ENCODE peak calls at places on chromosomes 1 and 21, in seven cellular contexts. N, U, S, A, R, B and E are unnamed samples.

GRCh38 chr1:109206324-109206723 is 7.4 kb upstream of the SARS1 start:
- DNase-seq in N (no peak), U (no peak), S (no peak), A (no peak), R (no peak), B (no peak), E (no peak)

GRCh38 chr1:54863267-54863665 is 23.7 kb downstream of the DHCR24 start:
- DNase-seq in N (no peak), U (no peak), S (no peak), A (no peak), R (no peak), B (no peak), E (no peak)

GRCh38 chr1:8077602-8078001 is 51.5 kb upstream of the ERRFI1 start:
- DNase-seq in N (no peak), U (no peak), S (no peak), A (peak; percentile 62), R (no peak), B (no peak), E (no peak)

GRCh38 chr1:199279872-199280649 is 641.2 kb downstream of the PTPRC start:
- DNase-seq in N (no peak), U (no peak), S (peak; percentile 39), A (no peak), R (no peak), B (no peak), E (no peak)

GRCh38 chr1:163107655-163108054 is 38.5 kb downstream of the RGS4 start:
- DNase-seq in N (no peak), U (no peak), S (no peak), A (no peak), R (no peak), B (no peak), E (no peak)

GRCh38 chr1:31297273-31298247 is 728 bp downstream of the ZCCHC17 start:
- DNase-seq in N (no peak), U (no peak), S (peak; percentile 12), A (peak; percentile 61), R (no peak), B (no peak), E (no peak)

GRCh38 chr1:33441088-33441745 is 10.3 kb upstream of the PHC2 start:
- DNase-seq in N (no peak), U (no peak), S (no peak), A (no peak), R (no peak), B (no peak), E (no peak)

GRCh38 chr1:224696891-224697765 is 81.0 kb downstream of the CNIH3 start:
- DNase-seq in N (no peak), U (no peak), S (no peak), A (no peak), R (no peak), B (no peak), E (no peak)

GRCh38 chr1:5992814-5993552 is 758 bp upstream of the NPHP4 start:
- DNase-seq in N (peak; percentile 47), U (peak; percentile 32), S (peak; percentile 42), A (no peak), R (no peak), B (peak; percentile 56), E (no peak)

GRCh38 chr1:68145418-68146126 is 86.8 kb downstream of the WLS start:
- DNase-seq in N (no peak), U (no peak), S (no peak), A (no peak), R (no peak), B (peak; percentile 55), E (peak; percentile 67)

GRCh38 chr1:70764747-70765146 is 282.9 kb downstream of the PTGER3 start:
- DNase-seq in N (no peak), U (no peak), S (peak; percentile 36), A (no peak), R (no peak), B (no peak), E (no peak)

GRCh38 chr1:12402844-12403243 is 173.0 kb downstream of the VPS13D start:
- DNase-seq in N (no peak), U (no peak), S (no peak), A (no peak), R (no peak), B (no peak), E (no peak)

GRCh38 chr1:111989531-111990025 is at the start of gene KCND3:
- DNase-seq in N (peak; percentile 50), U (peak; percentile 45), S (peak; percentile 27), A (no peak), R (no peak), B (peak; percentile 76), E (no peak)

GRCh38 chr1:230068952-230069684 is 2.1 kb downstream of the GALNT2 start:
- DNase-seq in N (no peak), U (no peak), S (peak; percentile 56), A (no peak), R (no peak), B (no peak), E (peak; percentile 45)

GRCh38 chr1:19400875-19401854 is 84.2 kb downstream of the CAPZB start:
- DNase-seq in N (no peak), U (no peak), S (no peak), A (no peak), R (no peak), B (no peak), E (no peak)

DNA sequence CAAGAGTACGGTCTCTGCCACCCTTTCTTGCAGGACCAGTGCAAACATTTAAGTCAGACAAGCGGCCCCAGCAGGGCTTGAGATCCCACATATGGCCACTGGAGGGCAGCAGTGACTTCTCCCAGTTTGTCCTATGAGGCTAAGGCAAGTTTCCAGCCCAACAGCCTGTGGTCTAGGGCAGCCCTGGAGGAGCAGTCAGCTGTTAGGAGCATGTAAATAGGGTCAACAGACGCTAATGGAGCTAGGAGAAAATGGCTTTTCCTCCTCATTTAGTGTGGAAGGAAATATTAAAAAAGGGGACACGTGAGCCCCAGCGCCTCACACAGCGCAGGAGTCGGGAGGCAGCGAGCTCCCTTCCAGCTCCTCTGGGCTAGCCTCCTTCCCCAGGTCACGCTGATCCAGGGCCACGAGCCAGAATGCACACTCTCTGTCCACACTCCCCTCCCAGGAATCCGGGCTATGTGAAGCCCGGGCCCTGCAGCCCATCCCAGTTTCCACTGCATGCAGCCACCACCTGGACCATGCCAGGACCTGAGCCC is 95.6 kb downstream of the LAMC2 start:
- DNase-seq in N (peak; percentile 88), U (peak; percentile 88), S (peak; percentile 91), A (peak; percentile 92), R (peak; percentile 65), B (peak; percentile 96), E (peak; percentile 85)
- H3K4me1 ChIP-seq in N (peaks cover 44% of the 10 kb centered on the region), U (peaks cover 24% of the 10 kb centered on the region), S (peaks cover 22% of the 10 kb centered on the region), A (peaks cover 12% of the 10 kb centered on the region), R (no peaks in the 10 kb centered on the region), B (peaks cover 25% of the 10 kb centered on the region), E (no peaks in the 10 kb centered on the region)

DNA sequence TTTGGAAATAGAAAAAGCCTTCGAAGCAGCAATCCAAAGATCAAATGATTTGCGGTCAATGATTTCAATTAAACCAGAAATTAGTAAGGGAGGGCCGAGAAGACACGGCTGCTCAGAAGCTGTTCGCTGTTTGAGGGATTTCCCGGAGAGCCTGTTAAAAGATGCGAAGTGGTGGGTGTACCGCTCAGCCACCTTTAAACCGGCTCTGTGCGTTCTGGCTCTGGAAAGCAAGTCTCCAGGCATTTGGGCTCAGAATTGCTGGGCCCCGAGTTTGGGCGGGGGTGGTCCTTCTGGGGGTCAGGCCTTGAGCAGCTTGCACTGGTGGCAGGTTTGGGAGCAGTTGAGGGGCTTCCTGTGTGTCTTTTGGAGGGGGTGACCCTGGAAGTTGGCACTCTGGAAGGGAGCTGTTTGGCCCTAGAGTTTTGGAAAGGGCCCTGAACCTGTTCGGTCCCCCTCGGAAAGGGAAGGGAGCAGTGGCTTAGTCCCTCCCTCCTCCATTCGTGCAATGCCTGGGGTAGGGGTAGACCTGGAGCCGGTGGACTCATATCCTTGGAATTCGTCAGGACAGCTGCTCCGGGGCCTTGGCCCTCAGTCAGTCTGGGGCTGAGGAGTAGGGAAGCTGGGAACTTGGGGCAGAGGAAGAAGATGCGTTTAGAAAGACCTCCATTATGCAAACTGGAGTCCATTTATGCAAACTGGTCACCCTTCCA is 3.2 kb downstream of the SIM2 start:
- DNase-seq in N (no peak), U (no peak), S (no peak), A (no peak), R (no peak), B (no peak), E (no peak)
- H3K27me3 ChIP-seq in N (peaks cover 100% of the 10 kb centered on the region), U (peaks cover 99% of the 10 kb centered on the region), S (peaks cover 6% of the 10 kb centered on the region), A (peaks cover 98% of the 10 kb centered on the region), R (no peaks in the 10 kb centered on the region), B (no peaks in the 10 kb centered on the region), E (no peaks in the 10 kb centered on the region)

GRCh38 chr1:93082313-93082712 is 3.2 kb downstream of the MTF2 start:
- DNase-seq in N (no peak), U (no peak), S (no peak), A (no peak), R (no peak), B (no peak), E (no peak)
- H3K4me3 ChIP-seq in N (no peak overlapping the region), U (no peak overlapping the region), S (no peak overlapping the region), A (no peak overlapping the region), R (no peak overlapping the region), B (no peak overlapping the region), E (no peak overlapping the region)

GRCh38 chr1:37850352-37850955 is 8.9 kb downstream of the MTF1 start:
- DNase-seq in N (no peak), U (no peak), S (no peak), A (peak; percentile 13), R (no peak), B (no peak), E (no peak)
- H3K4me1 ChIP-seq in N (peaks cover 85% of the 10 kb centered on the region), U (no peaks in the 10 kb centered on the region), S (no peaks in the 10 kb centered on the region), A (peaks cover 14% of the 10 kb centered on the region), R (no peaks in the 10 kb centered on the region), B (peaks cover 2% of the 10 kb centered on the region), E (no peaks in the 10 kb centered on the region)

DNA sequence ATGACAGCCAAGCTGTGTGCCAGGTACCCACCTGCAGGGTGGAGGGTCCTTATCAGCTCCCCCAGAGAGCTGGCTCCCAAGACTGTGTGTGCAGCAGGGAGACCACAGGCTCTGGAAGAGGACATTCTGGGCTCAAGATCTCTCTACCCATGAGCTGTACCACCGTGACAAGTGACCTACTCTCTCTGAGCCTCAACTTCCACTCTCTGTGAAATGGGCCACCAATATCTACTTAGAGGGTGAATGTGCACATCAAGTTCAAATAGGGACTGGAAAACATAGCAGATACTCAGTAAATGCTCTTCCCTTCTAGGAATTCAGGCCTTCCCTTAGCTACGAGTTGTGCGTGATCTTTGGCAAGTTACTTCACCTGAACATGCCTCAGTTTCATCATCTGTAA is 1.5 kb downstream of the SLC30A2 start:
- DNase-seq in N (no peak), U (no peak), S (no peak), A (no peak), R (no peak), B (no peak), E (no peak)
- H3K27me3 ChIP-seq in N (peaks cover 77% of the 10 kb centered on the region), U (peaks cover 51% of the 10 kb centered on the region), S (peaks cover 73% of the 10 kb centered on the region), A (peaks cover 50% of the 10 kb centered on the region), R (no peaks in the 10 kb centered on the region), B (no peaks in the 10 kb centered on the region), E (peaks cover 16% of the 10 kb centered on the region)